ENCODE peak calls at places on chromosomes 5 and 9, in five cellular contexts. G is HTR-8/SVneo, N is GM04504, W is MM.1S, H is ELR. Y is an unnamed sample.

GRCh38 chr5:143924311-143924710 is 112.3 kb downstream of the HMHB1 start:
- DNase-seq in G (no peak), W (no peak), N (no peak), H (peak; percentile 42), Y (no peak)

GRCh38 chr5:137828664-137829063 is 39.0 kb upstream of the MYOT start:
- DNase-seq in N (no peak), G (no peak), W (no peak), H (no peak), Y (no peak)

GRCh38 chr5:2140501-2140900 is 257.8 kb upstream of the IRX4 start:
- DNase-seq in N (no peak), W (no peak), H (no peak), G (no peak), Y (no peak)

GRCh38 chr9:110179734-110180133 is 28.2 kb downstream of the C9orf152 start:
- DNase-seq in H (peak; percentile 60), G (peak; percentile 24), W (no peak), N (peak; percentile 25), Y (no peak)

GRCh38 chr5:59356813-59357381 is 536.6 kb downstream of the PDE4D start:
- DNase-seq in G (no peak), N (no peak), H (no peak), W (no peak), Y (no peak)

GRCh38 chr5:173479711-173480110 is 136.7 kb downstream of the BOD1 start:
- DNase-seq in G (no peak), H (no peak), W (no peak), N (no peak), Y (no peak)

GRCh38 chr5:157575096-157575872 is at the start of gene ADAM19:
- DNase-seq in W (no peak), G (peak; percentile 82), H (peak; percentile 82), N (peak; percentile 53), Y (no peak)

GRCh38 chr9:37706290-37706689 is 47.3 kb upstream of the TRMT10B start:
- DNase-seq in G (no peak), W (no peak), N (no peak), H (peak; percentile 50), Y (no peak)

GRCh38 chr5:132059696-132060500 is 557 bp upstream of the IL3 start:
- DNase-seq in H (no peak), N (no peak), G (no peak), W (no peak), Y (no peak)

GRCh38 chr9:22216730-22217160 is 207.6 kb upstream of the CDKN2B start:
- DNase-seq in H (peak; percentile 78), N (peak; percentile 55), W (no peak), G (no peak), Y (no peak)

GRCh38 chr5:83900307-83900706 is 179.7 kb upstream of the HAPLN1 start:
- DNase-seq in W (no peak), G (no peak), N (no peak), H (no peak), Y (no peak)

GRCh38 chr9:8817335-8817734 is 1017.8 kb upstream of the DMAC1 start:
- DNase-seq in G (no peak), N (no peak), W (no peak), H (no peak), Y (no peak)

GRCh38 chr5:178622679-178623247 is 4.1 kb downstream of the CLK4 start:
- DNase-seq in W (no peak), H (no peak), G (no peak), N (no peak), Y (no peak)

GRCh38 chr5:17235736-17236330 is 18.4 kb downstream of the BASP1 start:
- DNase-seq in W (no peak), H (peak; percentile 37), G (no peak), N (no peak), Y (no peak)

GRCh38 chr9:71146511-71146910 is 25.1 kb upstream of the TRPM3 start:
- DNase-seq in G (no peak), H (no peak), W (no peak), N (no peak), Y (no peak)

GRCh38 chr9:88567870-88568269 is 32.9 kb downstream of the NXNL2 start:
- DNase-seq in H (no peak), G (no peak), N (no peak), W (no peak), Y (no peak)

GRCh38 chr9:122846371-122847060 is 18.1 kb upstream of the PDCL start:
- DNase-seq in W (no peak), N (no peak), H (no peak), G (no peak), Y (no peak)

GRCh38 chr5:119943148-119943547 is 313.8 kb downstream of the FAM170A start:
- DNase-seq in H (peak; percentile 37), W (no peak), N (no peak), G (no peak), Y (peak; percentile 2)

GRCh38 chr9:114861273-114861672 is 55.4 kb upstream of the TNFSF15 start:
- DNase-seq in H (no peak), G (no peak), N (no peak), W (no peak), Y (no peak)

GRCh38 chr5:177593511-177593910 is 1.5 kb downstream of the TMED9 start:
- DNase-seq in G (no peak), H (no peak), N (no peak), W (no peak), Y (no peak)

GRCh38 chr9:613771-614347 is 227.6 kb upstream of the DMRT1 start:
- DNase-seq in G (peak; percentile 47), N (peak; percentile 75), H (peak; percentile 87), W (peak; percentile 88), Y (no peak)

Y was measured in NCI-H2081 treated with DMSO at 0.1 percent for 48 hours.